ENCODE peak calls at places on chromosomes 16 and 17, in four cellular contexts. X is AG04450, N is GM23338, C is endodermal cell. J is an unnamed sample.

GRCh38 chr17:49193513-49194296 is 16.7 kb downstream of the GNGT2 start:
- DNase-seq in X (no peak), N (peak), C (peak), J (peak)

GRCh38 chr17:80892900-80893603 is 98.6 kb upstream of the CHMP6 start:
- DNase-seq in X (peak), N (no peak), C (no peak), J (no peak)

GRCh38 chr17:49494937-49495841 is at the start of gene NGFR:
- DNase-seq in X (no peak), N (peak), C (peak), J (peak)

GRCh38 chr16:24203675-24204074 is 52.5 kb upstream of the CACNG3 start:
- DNase-seq in X (no peak), N (no peak), C (no peak), J (no peak)

GRCh38 chr16:50299508-50300105 is 33.3 kb downstream of the ADCY7 start:
- DNase-seq in X (no peak), N (no peak), C (peak), J (no peak)

GRCh38 chr17:39429600-39429999 is 21.5 kb downstream of the MED1 start:
- DNase-seq in X (no peak), N (no peak), C (no peak), J (no peak)

GRCh38 chr17:28592260-28592659 is 6.6 kb downstream of the SPAG5 start:
- DNase-seq in X (no peak), N (no peak), C (no peak), J (no peak)

GRCh38 chr17:807146-808002 is 25.2 kb downstream of the MRM3 start:
- DNase-seq in X (no peak), N (no peak), C (no peak), J (no peak)

GRCh38 chr16:57807252-57807967 is 5.1 kb upstream of the KIFC3 start:
- DNase-seq in X (no peak), N (no peak), C (no peak), J (peak)

GRCh38 chr17:35849469-35850348 is 19.0 kb downstream of the HEATR9 start:
- DNase-seq in X (peak), N (peak), C (peak), J (peak)

GRCh38 chr17:68291836-68292688 is 767 bp downstream of the ARSG start:
- DNase-seq in X (no peak), N (peak), C (peak), J (peak)

GRCh38 chr17:35804658-35805192 is 4.6 kb upstream of the TAF15 start:
- DNase-seq in X (peak), N (peak), C (peak), J (peak)

GRCh38 chr17:36136439-36136838 is 32.8 kb downstream of the CCL4 start:
- DNase-seq in X (no peak), N (no peak), C (no peak), J (no peak)

GRCh38 chr17:31392002-31392855 is 754 bp downstream of the RAB11FIP4 start:
- DNase-seq in X (no peak), N (peak), C (peak), J (no peak)

GRCh38 chr17:83085526-83086196 is 6.3 kb downstream of the METRNL start:
- DNase-seq in X (no peak), N (no peak), C (no peak), J (no peak)
- H3K27ac ChIP-seq in X (peak), N (no peak), C (no peak), J (no peak)

DNA sequence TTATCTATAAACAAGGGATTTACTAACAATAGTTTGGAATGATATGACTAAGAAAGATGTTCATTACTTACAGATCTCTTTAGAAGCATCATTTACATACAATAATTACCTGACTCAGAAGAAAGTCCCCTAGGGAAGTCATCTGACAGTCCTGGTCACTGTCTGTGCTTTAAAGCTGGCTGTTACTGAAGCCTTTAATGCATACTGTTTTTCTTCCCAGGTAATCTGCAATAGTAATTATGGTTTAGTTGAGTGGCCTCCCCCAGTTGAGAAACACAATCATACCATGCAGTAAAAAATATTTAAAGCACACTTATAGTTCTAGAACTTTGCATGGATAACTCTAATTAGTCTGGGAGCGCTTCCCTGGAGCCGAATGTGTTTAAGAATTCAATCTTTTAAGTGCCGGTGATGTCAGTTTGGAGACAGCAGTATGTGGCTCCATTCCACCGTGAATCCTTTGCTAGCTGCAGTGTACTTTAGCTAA is 121.1 kb downstream of the PRKCA start:
- DNase-seq in X (no peak), N (no peak), C (no peak), J (peak)
- H3K27ac ChIP-seq in X (peak), N (no peak), C (no peak), J (no peak)

DNA sequence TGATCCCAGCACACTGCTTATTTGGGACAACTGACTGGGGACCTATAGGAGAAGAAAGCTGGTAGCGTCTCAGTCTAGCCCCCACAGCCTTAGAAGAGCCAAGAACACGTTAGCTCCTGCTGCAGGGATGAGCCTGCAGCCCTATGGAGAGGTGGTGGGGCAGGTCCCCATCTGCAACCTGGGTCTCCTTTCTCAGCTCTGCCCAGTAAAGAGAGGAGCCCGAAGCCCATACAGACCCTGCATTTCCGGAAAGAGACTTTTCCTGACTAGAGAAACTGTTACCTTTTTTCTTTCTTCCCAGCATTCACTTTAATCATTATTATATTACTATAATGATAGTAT is 788 bp downstream of the METTL22 start:
- DNase-seq in X (no peak), N (no peak), C (no peak), J (no peak)
- H3K27ac ChIP-seq in X (peak), N (peak), C (peak), J (no peak)

GRCh38 chr17:74447628-74448159 is 15.8 kb downstream of the GPRC5C start:
- DNase-seq in X (no peak), N (no peak), C (no peak), J (no peak)

GRCh38 chr17:74448774-74449173 is 16.9 kb downstream of the GPRC5C start:
- DNase-seq in X (no peak), N (no peak), C (no peak), J (no peak)

GRCh38 chr17:74445156-74445555 is 13.3 kb downstream of the GPRC5C start:
- DNase-seq in X (no peak), N (no peak), C (no peak), J (no peak)

GRCh38 chr17:74444406-74444805 is 12.5 kb downstream of the GPRC5C start:
- DNase-seq in X (no peak), N (no peak), C (no peak), J (peak)

DNA sequence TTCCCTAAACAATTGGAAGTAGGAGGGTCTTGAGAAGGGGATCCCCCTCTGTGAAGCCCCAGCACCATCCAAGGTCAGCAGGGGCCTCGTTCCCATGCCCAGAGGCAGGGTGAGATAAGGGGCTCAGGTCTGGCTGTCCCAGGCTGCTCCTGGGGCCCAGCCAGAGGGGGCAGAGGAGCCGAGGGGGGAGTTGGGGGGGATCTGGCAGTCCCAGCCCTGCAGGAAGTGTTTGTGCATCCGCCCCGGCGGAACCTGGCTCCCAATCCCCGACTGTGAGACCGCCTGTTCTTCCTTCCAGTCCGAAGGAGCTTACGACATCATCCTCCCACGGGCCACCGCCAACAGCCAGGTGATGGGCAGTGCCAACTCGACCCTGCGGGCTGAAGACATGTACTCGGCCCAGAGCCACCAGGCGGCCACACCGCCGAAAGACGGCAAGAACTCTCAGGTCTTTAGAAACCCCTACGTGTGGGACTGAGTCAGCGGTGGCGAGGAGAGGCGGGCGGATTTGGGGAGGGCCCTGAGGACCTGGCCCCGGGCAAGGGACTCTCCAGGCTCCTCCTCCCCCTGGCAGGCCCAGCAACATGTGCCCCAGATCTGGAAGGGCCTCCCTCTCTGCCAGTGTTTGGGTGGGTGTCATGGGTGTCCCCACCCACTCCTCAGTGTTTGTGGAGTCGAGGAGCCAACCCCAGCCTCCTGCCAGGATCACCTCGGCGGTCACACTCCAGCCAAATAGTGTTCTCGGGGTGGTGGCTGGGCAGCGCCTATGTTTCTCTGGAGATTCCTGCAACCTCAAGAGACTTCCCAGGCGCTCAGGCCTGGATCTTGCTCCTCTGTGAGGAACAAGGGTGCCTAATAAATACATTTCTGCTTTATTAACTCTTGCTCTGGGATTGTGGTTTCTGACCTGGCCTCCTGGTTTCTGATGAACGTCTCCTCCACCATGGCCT is 14.9 kb downstream of the GPRC5C start:
- DNase-seq in X (no peak), N (no peak), C (peak), J (no peak)
- H3K27ac ChIP-seq in X (no peak), N (no peak), C (no peak), J (no peak)

DNA sequence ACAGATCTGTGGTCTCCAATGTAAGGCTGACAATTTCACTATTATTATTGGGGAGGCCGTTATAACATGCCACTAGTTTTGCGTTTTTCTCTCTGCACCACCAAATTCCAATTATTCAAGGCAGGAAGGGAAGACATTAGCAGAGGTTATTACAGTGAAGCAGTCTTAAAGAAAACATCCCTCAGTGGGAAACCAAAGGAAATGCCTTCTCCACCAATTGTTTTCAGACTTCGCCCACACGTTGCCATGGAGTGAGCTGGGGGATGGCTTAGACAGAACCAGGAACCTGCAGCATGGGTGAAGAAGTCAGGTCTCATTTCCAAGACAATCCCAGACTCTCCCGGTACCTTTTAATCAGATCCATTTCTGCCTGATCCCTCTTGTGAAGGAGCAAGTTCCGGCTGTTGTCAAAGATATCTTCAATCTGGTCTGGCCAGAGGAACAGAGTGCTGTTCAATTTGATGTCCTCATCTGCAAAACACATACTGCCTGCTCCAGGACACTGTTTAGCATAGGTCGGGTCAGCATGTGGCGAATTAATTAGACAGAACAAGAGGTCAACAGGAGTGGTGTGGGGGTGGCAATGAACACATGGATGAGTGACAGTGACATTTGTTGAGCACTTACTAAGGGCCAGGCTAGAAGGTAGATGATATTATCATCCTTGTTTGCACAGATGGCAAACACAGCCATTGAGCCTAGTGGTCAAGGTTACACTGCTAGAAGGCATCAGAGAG is 46.4 kb downstream of the DNAH3 start:
- DNase-seq in X (no peak), N (no peak), C (no peak), J (no peak)
- H3K27ac ChIP-seq in X (no peak), N (no peak), C (peak), J (no peak)

DNA sequence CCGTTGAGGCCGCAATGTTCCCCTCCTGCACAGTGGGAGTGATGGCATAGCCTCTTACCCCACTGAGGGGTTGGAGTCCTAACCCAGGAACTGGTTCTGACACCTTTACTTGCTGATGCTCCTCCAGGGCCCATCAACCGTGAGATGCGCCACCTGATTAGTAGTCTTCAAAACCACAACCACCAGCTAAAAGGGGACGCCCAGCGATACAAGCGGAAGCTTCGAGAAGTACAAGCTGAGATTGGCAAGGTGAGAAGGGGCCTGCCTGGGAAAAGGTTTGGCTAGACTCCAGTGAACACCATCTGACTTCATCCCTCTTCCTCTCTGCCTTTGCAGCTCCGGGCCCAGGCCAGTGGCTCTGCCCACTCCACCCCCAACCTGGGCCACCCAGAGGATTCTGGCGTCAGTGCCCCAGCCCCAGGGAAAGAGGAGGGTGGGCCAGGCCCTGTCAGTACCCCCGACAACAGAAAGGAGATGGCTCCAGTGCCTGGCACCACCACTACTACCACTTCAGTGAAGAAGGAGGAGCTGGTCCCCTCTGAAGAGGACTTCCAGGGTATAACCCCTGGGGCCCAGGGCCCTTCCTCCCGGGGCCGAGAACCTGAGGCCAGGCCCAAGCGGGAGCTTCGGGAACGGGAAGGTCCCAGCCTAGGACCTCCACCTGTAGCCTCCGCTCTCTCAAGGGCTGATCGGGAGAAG is 5.8 kb downstream of the RNF40 start:
- DNase-seq in X (no peak), N (no peak), C (no peak), J (no peak)
- H3K27ac ChIP-seq in X (no peak), N (no peak), C (no peak), J (no peak)

DNA sequence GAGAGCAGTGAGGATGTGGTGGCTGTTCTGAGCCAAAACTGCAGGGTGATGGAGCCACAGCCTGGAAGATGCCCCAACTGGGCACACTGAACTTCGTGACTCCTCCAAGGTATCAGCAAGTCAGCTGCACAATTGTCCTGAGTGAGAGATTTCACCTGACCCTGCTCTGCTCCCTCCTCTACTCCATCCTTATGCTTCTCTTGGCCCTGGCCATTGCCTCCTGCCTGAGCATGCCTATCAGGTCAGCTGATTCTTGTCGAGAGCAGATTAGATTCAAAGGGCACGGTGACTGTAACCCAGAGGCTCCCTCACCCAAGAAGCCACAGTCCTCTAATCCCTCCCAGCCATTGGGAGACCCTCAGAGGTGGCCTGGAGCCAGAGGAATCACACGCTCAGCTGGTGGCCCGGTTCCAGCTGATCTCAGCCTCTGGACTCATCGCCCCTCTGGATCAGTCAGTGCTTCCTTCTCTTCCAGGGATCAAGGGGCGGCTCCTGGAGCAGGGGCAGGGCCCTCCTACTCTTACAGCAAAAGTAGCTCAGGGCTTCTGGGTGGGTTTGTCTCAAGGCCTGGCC is 7.0 kb upstream of the CYB561 start:
- DNase-seq in X (no peak), N (no peak), C (no peak), J (no peak)
- H3K27ac ChIP-seq in X (no peak), N (no peak), C (no peak), J (no peak)

J was measured in mesendoderm.